ENCODE peak calls at places on chromosomes 12 and 14, in ten cellular contexts. F, N, B, Q, K, X, Z, J, V and H are unnamed samples.

GRCh38 chr12:66647034-66647691 is 31.7 kb downstream of the GRIP1 start:
- DNase-seq in K (no peak), N (no peak), B (no peak), J (peak; percentile 93), F (peak; percentile 79), Q (no peak), X (no peak), V (no peak), Z (no peak), H (no peak)

GRCh38 chr14:34874386-34875030 is 652 bp downstream of the BAZ1A start:
- DNase-seq in V (peak; percentile 79), Q (peak; percentile 53), N (peak; percentile 51), B (peak; percentile 9), F (no peak), K (peak; percentile 41), X (peak; percentile 34), Z (peak; percentile 32), J (peak; percentile 30), H (peak; percentile 91)

GRCh38 chr14:30395065-30395464 is 163.9 kb upstream of the G2E3 start:
- DNase-seq in N (no peak), X (no peak), F (no peak), B (no peak), Z (no peak), J (no peak), K (no peak), Q (no peak), V (no peak), H (no peak)

GRCh38 chr14:90291699-90292098 is 35.3 kb downstream of the PSMC1 start:
- DNase-seq in F (no peak), Q (no peak), V (no peak), N (no peak), J (no peak), K (no peak), B (no peak), X (no peak), Z (no peak), H (no peak)

GRCh38 chr14:96096639-96097610 is 57.8 kb downstream of the C14orf132 start:
- DNase-seq in J (no peak), X (no peak), Q (no peak), V (no peak), N (no peak), F (no peak), B (no peak), Z (no peak), K (no peak), H (peak; percentile 8)

GRCh38 chr14:101147848-101148247 is 244.3 kb upstream of the RTL1 start:
- DNase-seq in Z (no peak), B (no peak), N (no peak), F (no peak), X (no peak), K (no peak), Q (no peak), J (no peak), V (no peak), H (no peak)

GRCh38 chr14:71361335-71361734 is 454.1 kb downstream of the PCNX1 start:
- DNase-seq in Q (no peak), J (peak; percentile 58), B (no peak), V (no peak), K (no peak), N (no peak), X (no peak), F (no peak), Z (no peak), H (no peak)

GRCh38 chr12:15581006-15581405 is 208.2 kb downstream of the EPS8 start:
- DNase-seq in K (no peak), X (no peak), B (no peak), Q (no peak), Z (no peak), J (peak; percentile 49), F (no peak), V (peak; percentile 48), N (no peak), H (no peak)

GRCh38 chr12:118980407-118981014 is 830 bp upstream of the SRRM4 start:
- DNase-seq in J (no peak), K (no peak), F (no peak), B (no peak), Z (no peak), X (no peak), N (no peak), V (peak; percentile 63), Q (peak; percentile 93), H (peak; percentile 82)

GRCh38 chr14:94558842-94559241 is 2.4 kb upstream of the SERPINA4 start:
- DNase-seq in F (no peak), J (no peak), Z (no peak), B (no peak), X (no peak), Q (no peak), V (no peak), N (no peak), K (no peak), H (no peak)

GRCh38 chr14:36295642-36296627 is 24.5 kb downstream of the MBIP start:
- DNase-seq in V (peak; percentile 67), Z (no peak), Q (no peak), J (no peak), X (no peak), B (no peak), N (no peak), F (no peak), K (no peak), H (no peak)

GRCh38 chr14:33686218-33686617 is 264.7 kb downstream of the EGLN3 start:
- DNase-seq in K (no peak), V (no peak), X (no peak), F (peak; percentile 87), Q (no peak), J (peak; percentile 66), N (no peak), Z (no peak), B (no peak), H (no peak)

GRCh38 chr12:57755194-57755453 is 221 bp downstream of the MARCHF9 start:
- DNase-seq in B (no peak), N (no peak), J (no peak), Q (no peak), F (no peak), V (no peak), Z (no peak), K (no peak), X (no peak), H (no peak)

GRCh38 chr14:99809376-99809775 is 16.2 kb downstream of the EML1 start:
- DNase-seq in X (no peak), V (no peak), Q (no peak), J (no peak), F (peak; percentile 50), K (peak; percentile 79), N (peak; percentile 74), B (no peak), Z (no peak), H (no peak)

GRCh38 chr14:45664668-45665356 is 411.8 kb upstream of the MIS18BP1 start:
- DNase-seq in B (no peak), V (peak; percentile 77), F (no peak), J (no peak), X (no peak), K (no peak), N (no peak), Z (no peak), Q (peak; percentile 7), H (no peak)

DNA sequence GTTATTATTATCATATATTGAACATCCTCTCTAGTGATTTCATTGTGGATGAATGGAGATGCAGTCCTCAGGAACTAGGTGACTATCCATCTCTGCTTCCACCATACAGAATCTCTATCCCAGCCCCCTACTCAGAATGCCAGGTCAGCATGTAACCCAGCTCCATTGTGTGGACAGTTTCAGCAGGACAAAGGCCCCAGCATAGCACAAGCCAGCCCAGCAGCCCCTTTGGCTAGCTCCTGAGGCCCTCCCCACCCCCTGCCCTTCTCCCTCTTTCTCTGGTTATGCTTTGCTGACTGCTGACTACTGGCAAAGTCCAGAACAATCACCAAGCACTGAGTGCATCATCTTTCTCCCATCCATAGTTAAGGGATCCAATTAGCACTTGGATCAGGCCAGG is 5.8 kb upstream of the SPRYD4 start:
- DNase-seq in F (no peak), Q (no peak), V (peak; percentile 61), Z (no peak), J (no peak), X (no peak), K (no peak), N (no peak), B (no peak), H (peak; percentile 68)
- H3K4me3 ChIP-seq in F (no peak overlapping the region), Q (no peak overlapping the region), V (no peak overlapping the region), Z (no peak overlapping the region), J (no peak overlapping the region), X (no peak overlapping the region), K (no peak overlapping the region), N (no peak overlapping the region), B (no peak overlapping the region), H (no peak overlapping the region)

GRCh38 chr12:98894412-98895085 is 249.5 kb downstream of the APAF1 start:
- DNase-seq in Z (no peak), X (no peak), F (no peak), V (peak; percentile 74), K (no peak), B (no peak), N (no peak), J (no peak), Q (peak; percentile 29), H (peak; percentile 78)

GRCh38 chr12:98896938-98897337 is 251.8 kb downstream of the APAF1 start:
- DNase-seq in Q (no peak), X (no peak), F (no peak), Z (no peak), N (no peak), J (no peak), B (no peak), K (no peak), V (peak; percentile 61), H (peak; percentile 50)

GRCh38 chr12:98893601-98894411 is 248.7 kb downstream of the APAF1 start:
- DNase-seq in Z (no peak), B (no peak), F (no peak), V (peak; percentile 55), X (no peak), N (no peak), J (no peak), K (no peak), Q (no peak), H (peak; percentile 38)

GRCh38 chr12:98895086-98895651 is 250.1 kb downstream of the APAF1 start:
- DNase-seq in N (no peak), J (no peak), K (no peak), Q (peak; percentile 44), V (peak; percentile 69), Z (no peak), B (no peak), F (no peak), X (no peak), H (peak; percentile 82)

GRCh38 chr12:98893126-98893525 is 248.0 kb downstream of the APAF1 start:
- DNase-seq in N (no peak), B (no peak), F (no peak), Q (no peak), J (no peak), X (no peak), K (no peak), V (no peak), Z (no peak), H (no peak)
- H3K27me3 ChIP-seq in N (peaks cover 96% of the 10 kb centered on the region), B (peaks cover 19% of the 10 kb centered on the region), F (peaks cover 15% of the 10 kb centered on the region), Q (peaks cover 27% of the 10 kb centered on the region), J (peaks cover 42% of the 10 kb centered on the region), X (peaks cover 4% of the 10 kb centered on the region), K (peaks cover 10% of the 10 kb centered on the region), V (peaks cover 58% of the 10 kb centered on the region), Z (peaks cover 6% of the 10 kb centered on the region), H (peaks cover 51% of the 10 kb centered on the region)

GRCh38 chr12:122609696-122610095 is 82.6 kb downstream of the KNTC1 start:
- DNase-seq in B (no peak), Z (no peak), N (no peak), X (no peak), K (no peak), F (no peak), J (no peak), V (no peak), Q (no peak), H (no peak)
- H3K36me3 ChIP-seq in B (peaks cover 2% of the 10 kb centered on the region), Z (no peaks in the 10 kb centered on the region), N (peaks cover 41% of the 10 kb centered on the region), X (peaks cover 3% of the 10 kb centered on the region), K (no peaks in the 10 kb centered on the region), F (no peaks in the 10 kb centered on the region), J (peaks cover 8% of the 10 kb centered on the region), V (peaks cover 52% of the 10 kb centered on the region), Q (peaks cover 92% of the 10 kb centered on the region), H (peaks cover 26% of the 10 kb centered on the region)

GRCh38 chr14:103928011-103928890 is at the start of gene TDRD9:
- DNase-seq in V (peak; percentile 11), B (no peak), Z (no peak), X (no peak), K (no peak), F (no peak), J (no peak), Q (no peak), N (no peak), H (peak; percentile 55)
- H3K4me3 ChIP-seq in V (no peak within 1 kb of the TSS), B (no peak within 1 kb of the TSS), Z (no peak within 1 kb of the TSS), X (no peak within 1 kb of the TSS), K (peak within 1 kb of the TSS; percentile 39), F (peak within 1 kb of the TSS; percentile 27), J (no peak within 1 kb of the TSS), Q (no peak within 1 kb of the TSS), N (peak within 1 kb of the TSS; percentile 25), H (no peak within 1 kb of the TSS)